ENCODE peak calls at places on chromosomes 11 and 22, in seven cellular contexts. A is MM.1S, N is neural crest cell, P is NB4, E is GM13976, W is IMR-90, O is GM10248. G is an unnamed sample.

GRCh38 chr11:74754507-74755255 is 6.0 kb downstream of the RNF169 start:
- DNase-seq in W (peak; percentile 96), P (no peak), E (no peak), O (no peak), N (no peak), A (no peak), G (peak; percentile 38)

GRCh38 chr22:41557401-41558240 is 3.2 kb upstream of the CSDC2 start:
- DNase-seq in E (peak; percentile 66), W (peak; percentile 94), A (peak; percentile 74), P (no peak), N (peak; percentile 32), O (peak; percentile 65), G (peak; percentile 63)

GRCh38 chr22:37609240-37610152 is 862 bp downstream of the GGA1 start:
- DNase-seq in W (no peak), N (no peak), A (no peak), E (peak; percentile 74), P (peak; percentile 80), O (peak; percentile 42), G (peak; percentile 75)

GRCh38 chr11:123166095-123166559 is 28.9 kb downstream of the CLMP start:
- DNase-seq in N (peak; percentile 47), P (peak; percentile 43), A (no peak), W (peak; percentile 97), O (no peak), E (no peak), G (no peak)

GRCh38 chr11:64441127-64441526 is 82.2 kb downstream of the RPS6KA4 start:
- DNase-seq in A (no peak), O (no peak), N (no peak), P (no peak), E (no peak), W (no peak), G (no peak)

GRCh38 chr22:40721266-40721665 is 42.0 kb downstream of the MCHR1 start:
- DNase-seq in O (no peak), A (no peak), W (peak; percentile 71), N (peak; percentile 32), P (peak; percentile 42), E (no peak), G (no peak)

GRCh38 chr22:33302049-33302545 is 243.9 kb upstream of the SYN3 start:
- DNase-seq in E (peak; percentile 82), O (peak; percentile 78), P (peak; percentile 79), N (peak; percentile 89), A (peak; percentile 68), W (peak; percentile 60), G (peak; percentile 71)

GRCh38 chr11:133823211-133823610 is 22.1 kb downstream of the SPATA19 start:
- DNase-seq in O (no peak), E (no peak), P (no peak), N (no peak), A (no peak), W (no peak), G (no peak)

GRCh38 chr11:78200553-78200952 is 11.8 kb downstream of the USP35 start:
- DNase-seq in E (no peak), O (no peak), N (no peak), W (no peak), A (no peak), P (no peak), G (no peak)

GRCh38 chr22:11253000-11253511 is 4274.9 kb upstream of the OR11H1 start:
- DNase-seq in A (no peak), P (no peak), N (no peak), E (no peak), W (no peak), O (no peak), G (no peak)

GRCh38 chr22:27406389-27406861 is 395.1 kb downstream of the MN1 start:
- DNase-seq in N (no peak), W (peak; percentile 22), O (no peak), P (no peak), A (no peak), E (no peak), G (no peak)

GRCh38 chr11:86151188-86152005 is 82.5 kb upstream of the PICALM start:
- DNase-seq in P (peak; percentile 76), A (peak; percentile 26), O (no peak), E (no peak), N (no peak), W (peak; percentile 23), G (no peak)

GRCh38 chr11:130904380-130904779 is 11.9 kb downstream of the SNX19 start:
- DNase-seq in N (no peak), O (no peak), A (peak; percentile 20), P (no peak), W (no peak), E (no peak), G (no peak)

GRCh38 chr11:75625970-75626691 is 42.7 kb downstream of the MAP6 start:
- DNase-seq in W (peak; percentile 95), N (no peak), O (no peak), A (no peak), P (no peak), E (no peak), G (no peak)

GRCh38 chr22:36238348-36239149 is 778 bp downstream of the APOL2 start:
- DNase-seq in W (no peak), N (no peak), P (peak; percentile 16), O (no peak), E (no peak), A (peak; percentile 22), G (no peak)

GRCh38 chr11:128716661-128717210 is 22.9 kb downstream of the FLI1 start:
- DNase-seq in P (no peak), O (no peak), W (peak; percentile 62), N (no peak), E (no peak), A (peak; percentile 37), G (no peak)
- TF ChIP-seq CTCF in P (no peak), O (no peak), W (no peak), N (no peak), E (no peak), A (no peak), G (no peak)

DNA sequence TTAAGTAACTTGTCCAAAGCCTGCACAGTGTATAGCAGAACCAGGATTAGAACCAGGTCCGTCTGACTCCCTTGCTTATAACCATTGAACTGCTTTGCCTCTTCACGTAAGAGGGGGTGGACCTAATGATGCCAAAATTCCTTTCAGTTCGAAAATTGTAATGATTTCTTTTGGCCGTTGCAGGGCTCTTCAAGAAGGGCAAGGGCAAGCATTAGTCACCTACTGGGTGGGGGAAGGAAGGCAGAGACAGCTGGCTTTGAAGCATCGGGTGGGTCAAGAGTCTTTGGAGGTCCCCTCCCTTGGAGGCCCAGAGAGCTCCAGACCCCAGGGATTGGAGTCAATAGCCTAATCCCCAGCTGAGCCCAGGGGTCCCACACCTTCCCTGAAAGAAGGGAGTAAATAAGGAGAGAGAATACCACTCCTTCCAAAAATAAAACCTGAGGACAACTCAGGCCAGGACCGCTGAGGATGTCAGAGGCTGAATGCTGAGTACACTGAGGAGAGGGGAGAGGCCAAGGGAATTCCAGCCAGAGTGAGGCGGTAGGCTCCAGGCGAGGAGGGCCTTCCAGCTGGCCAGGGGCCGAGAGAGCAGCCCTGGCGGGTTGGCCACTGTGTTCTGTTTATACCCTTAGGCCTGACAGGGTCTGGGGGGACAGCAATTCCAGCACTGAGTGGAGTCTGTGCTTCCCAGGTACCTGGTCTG is 14.1 kb downstream of the CREB3L1 start:
- DNase-seq in W (peak; percentile 86), N (no peak), P (no peak), O (no peak), E (no peak), A (no peak), G (no peak)
- TF ChIP-seq CTCF in W (peak; percentile 27), N (no peak), P (no peak), O (no peak), E (no peak), A (no peak), G (no peak)

GRCh38 chr11:110434952-110435779 is 5.4 kb downstream of the FDX1 start:
- DNase-seq in W (no peak), E (no peak), O (no peak), P (no peak), A (peak; percentile 62), N (no peak), G (no peak)
- TF ChIP-seq CTCF in W (peak; percentile 25), E (no peak), O (peak; percentile 49), P (peak; percentile 10), A (peak; percentile 65), N (peak; percentile 45), G (peak; percentile 45)

DNA sequence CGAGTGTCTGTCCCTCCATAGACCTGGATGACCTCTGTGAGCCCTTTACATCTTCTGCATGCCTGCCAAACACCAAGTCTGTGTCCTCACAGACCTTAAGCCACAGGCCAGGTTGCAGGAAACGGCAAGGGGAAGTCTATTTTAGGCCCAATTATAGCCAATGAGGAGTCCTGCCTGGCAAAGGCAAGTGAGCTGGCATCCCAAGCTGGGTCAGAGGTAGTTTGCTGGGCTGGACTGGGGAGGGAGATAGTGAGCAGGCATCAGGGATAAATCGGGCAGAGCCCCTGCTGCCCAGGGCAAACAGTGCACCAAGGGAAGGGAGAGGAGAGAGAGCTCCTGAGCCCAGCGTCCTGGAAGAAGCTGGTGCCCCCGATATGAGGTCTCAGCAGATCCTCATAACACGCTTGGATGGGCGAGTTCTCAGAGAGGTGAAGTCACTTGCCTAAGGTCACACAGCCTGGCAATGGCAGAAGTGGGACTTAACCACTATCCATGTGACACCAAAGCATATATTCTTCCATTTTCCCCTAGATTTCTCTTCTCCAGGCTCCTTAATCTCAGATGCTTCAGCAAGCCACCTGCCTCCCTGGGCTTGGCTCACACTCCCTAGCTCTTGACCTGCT is 3.7 kb upstream of the RELT start:
- DNase-seq in W (no peak), E (no peak), A (peak; percentile 87), O (no peak), N (no peak), P (peak; percentile 61), G (no peak)
- TF ChIP-seq CTCF in W (peak; percentile 38), E (no peak), A (peak; percentile 74), O (no peak), N (no peak), P (peak; percentile 18), G (no peak)

GRCh38 chr11:62496676-62497075 is 49.9 kb downstream of the AHNAK start:
- DNase-seq in A (no peak), O (no peak), N (no peak), P (no peak), W (no peak), E (no peak), G (no peak)

GRCh38 chr11:62498492-62499286 is 47.9 kb downstream of the AHNAK start:
- DNase-seq in E (no peak), P (no peak), O (no peak), N (no peak), A (no peak), W (no peak), G (no peak)

GRCh38 chr11:62494246-62494645 is 52.4 kb downstream of the AHNAK start:
- DNase-seq in N (no peak), A (no peak), P (no peak), E (no peak), O (no peak), W (no peak), G (no peak)

GRCh38 chr11:62500066-62501035 is 46.3 kb downstream of the AHNAK start:
- DNase-seq in W (no peak), N (no peak), E (peak; percentile 13), A (no peak), P (peak; percentile 21), O (no peak), G (no peak)

DNA sequence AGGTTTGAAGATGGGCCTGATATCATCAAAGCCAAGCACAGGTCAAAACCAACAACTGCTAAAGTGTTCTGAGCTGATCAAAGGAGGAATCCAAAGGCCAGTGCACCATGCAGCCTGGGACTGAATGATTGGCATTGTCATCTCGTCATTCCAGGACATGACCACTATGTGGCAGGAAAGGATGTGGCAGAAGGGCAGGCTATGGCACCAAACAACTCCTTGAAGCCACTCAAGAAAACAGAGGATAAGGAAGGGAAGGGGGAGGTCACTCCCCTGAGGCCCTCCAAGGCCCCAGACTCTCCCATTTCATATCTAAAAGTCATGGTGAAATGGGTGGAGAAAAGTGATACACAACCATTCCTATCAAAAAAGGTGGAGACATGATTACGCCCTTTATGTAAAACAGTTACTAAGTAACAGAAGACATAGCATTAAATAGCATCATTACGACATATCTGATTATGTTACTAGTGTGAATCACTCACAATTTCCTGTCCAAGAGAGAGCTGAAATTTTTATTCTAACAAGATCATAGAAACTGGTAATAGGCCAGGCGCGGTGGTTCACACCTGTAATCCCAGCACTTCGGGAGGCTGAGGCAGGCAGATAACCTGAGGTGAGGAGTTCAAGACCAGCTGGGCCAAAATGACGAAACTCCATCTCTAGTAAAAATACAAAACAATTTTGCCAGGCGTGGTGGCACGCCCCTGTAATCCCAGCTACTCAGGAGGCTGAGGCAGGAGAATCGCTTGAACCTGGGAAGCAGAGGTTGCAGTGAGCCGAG is 49.3 kb downstream of the AHNAK start:
- DNase-seq in E (peak; percentile 38), O (peak; percentile 37), W (peak; percentile 81), A (no peak), N (no peak), P (peak; percentile 85), G (no peak)
- TF ChIP-seq CTCF in E (peak; percentile 13), O (no peak), W (peak; percentile 24), A (peak; percentile 38), N (peak; percentile 42), P (peak; percentile 57), G (peak; percentile 32)